ENCODE peak calls at places on chromosomes 5 and 9, in six cellular contexts. One of them, this sample, is unnamed. For H3K4me1 and H3K27me3, the result is how much of the 10 kb centered on the place peaks cover.

GRCh38 chr9:12916037-12916436 is 141.2 kb downstream of the LURAP1L start:
- DNase-seq in aorta: no peak
- DNase-seq in tibial nerve: no peak
- DNase-seq in cardiac muscle cell: peak
- DNase-seq in PC-3: no peak
- DNase-seq in uterus: no peak
- DNase-seq in this sample: no peak

GRCh38 chr9:16152276-16153065 is 599.6 kb downstream of the CCDC171 start:
- DNase-seq in aorta: no peak
- DNase-seq in PC-3: no peak
- DNase-seq in tibial nerve: no peak
- DNase-seq in uterus: no peak
- DNase-seq in cardiac muscle cell: peak
- DNase-seq in this sample: no peak

GRCh38 chr9:93124793-93125192 is 9.3 kb downstream of the NINJ1 start:
- DNase-seq in cardiac muscle cell: no peak
- DNase-seq in aorta: peak
- DNase-seq in uterus: peak
- DNase-seq in tibial nerve: no peak
- DNase-seq in PC-3: no peak
- DNase-seq in this sample: peak

GRCh38 chr5:106481375-106481774 is 1189.4 kb downstream of the EFNA5 start:
- DNase-seq in aorta: no peak
- DNase-seq in uterus: no peak
- DNase-seq in PC-3: no peak
- DNase-seq in cardiac muscle cell: no peak
- DNase-seq in tibial nerve: no peak
- DNase-seq in this sample: no peak

GRCh38 chr9:12554636-12555035 is 138.5 kb upstream of the TYRP1 start:
- DNase-seq in tibial nerve: no peak
- DNase-seq in aorta: no peak
- DNase-seq in cardiac muscle cell: no peak
- DNase-seq in uterus: no peak
- DNase-seq in PC-3: peak
- DNase-seq in this sample: no peak

GRCh38 chr5:1763548-1763911 is 36.1 kb downstream of the MRPL36 start:
- DNase-seq in PC-3: peak
- DNase-seq in cardiac muscle cell: peak
- DNase-seq in uterus: peak
- DNase-seq in aorta: peak
- DNase-seq in tibial nerve: peak
- DNase-seq in this sample: peak

GRCh38 chr9:121732886-121733285 is 81.5 kb downstream of the DAB2IP start:
- DNase-seq in cardiac muscle cell: no peak
- DNase-seq in tibial nerve: no peak
- DNase-seq in PC-3: no peak
- DNase-seq in uterus: no peak
- DNase-seq in aorta: no peak
- DNase-seq in this sample: no peak

GRCh38 chr5:64691333-64691732 is 1.0 kb downstream of the SHISAL2B start:
- DNase-seq in cardiac muscle cell: peak
- DNase-seq in tibial nerve: no peak
- DNase-seq in PC-3: no peak
- DNase-seq in uterus: no peak
- DNase-seq in aorta: no peak
- DNase-seq in this sample: no peak

GRCh38 chr9:123421211-123421585 is 65.2 kb downstream of the CRB2 start:
- DNase-seq in cardiac muscle cell: no peak
- DNase-seq in uterus: no peak
- DNase-seq in aorta: peak
- DNase-seq in PC-3: no peak
- DNase-seq in tibial nerve: no peak
- DNase-seq in this sample: peak

GRCh38 chr5:153982206-153982605 is 56.5 kb downstream of the FAM114A2 start:
- DNase-seq in tibial nerve: no peak
- DNase-seq in PC-3: no peak
- DNase-seq in cardiac muscle cell: no peak
- DNase-seq in uterus: no peak
- DNase-seq in aorta: no peak
- DNase-seq in this sample: no peak

GRCh38 chr5:64210866-64211265 is 45.2 kb downstream of the RNF180 start:
- DNase-seq in tibial nerve: no peak
- DNase-seq in PC-3: peak
- DNase-seq in cardiac muscle cell: no peak
- DNase-seq in uterus: no peak
- DNase-seq in aorta: no peak
- DNase-seq in this sample: no peak

GRCh38 chr9:70411141-70411929 is 3.1 kb downstream of the KLF9 start:
- DNase-seq in uterus: peak
- DNase-seq in cardiac muscle cell: peak
- DNase-seq in PC-3: no peak
- DNase-seq in tibial nerve: peak
- DNase-seq in aorta: peak
- DNase-seq in this sample: peak

DNA sequence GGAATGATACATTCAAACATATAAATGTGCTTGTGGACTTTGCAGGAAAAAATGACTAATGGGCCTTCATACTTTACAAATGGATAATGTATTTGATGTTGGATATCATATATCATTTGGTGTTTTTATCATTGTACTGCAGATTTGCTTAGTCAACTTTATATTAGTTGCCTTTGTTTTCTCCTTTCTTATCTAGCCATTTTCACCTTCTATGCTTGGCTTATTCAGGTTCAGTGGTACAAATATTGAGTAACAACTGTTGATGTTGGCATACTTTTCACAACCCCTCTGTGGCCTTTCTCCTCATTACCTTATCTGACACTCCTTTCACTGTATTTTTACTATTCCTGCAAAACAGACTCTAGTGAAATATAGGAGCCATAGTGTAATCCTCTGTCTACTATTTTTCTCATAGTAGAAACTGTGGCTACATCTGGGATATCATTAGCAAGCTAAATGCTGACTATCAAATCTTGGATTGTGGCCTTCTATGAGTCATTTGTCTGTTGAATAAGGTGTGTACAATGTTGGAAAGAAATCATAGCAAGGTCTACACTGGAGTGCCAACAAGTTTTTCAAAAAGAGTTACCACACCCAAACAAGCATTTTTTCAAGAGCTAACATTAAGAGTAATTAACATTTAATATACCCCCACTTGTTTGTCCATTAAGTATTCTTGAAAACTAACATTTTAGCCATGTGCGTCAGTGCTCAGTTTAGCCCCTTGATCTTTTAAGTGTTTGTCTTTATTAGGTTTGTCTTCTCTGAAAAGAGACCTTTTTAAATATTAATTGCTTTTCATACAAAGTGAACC is 330.1 kb downstream of the ADGRV1 start:
- DNase-seq in tibial nerve: no peak
- DNase-seq in uterus: no peak
- DNase-seq in PC-3: peak
- DNase-seq in cardiac muscle cell: no peak
- DNase-seq in aorta: no peak
- DNase-seq in this sample: no peak
- H3K27ac ChIP-seq in tibial nerve: peak
- H3K27ac ChIP-seq in uterus: no peak
- H3K27ac ChIP-seq in PC-3: peak
- H3K27ac ChIP-seq in cardiac muscle cell: no peak
- H3K27ac ChIP-seq in aorta: no peak
- H3K27ac ChIP-seq in this sample: no peak

DNA sequence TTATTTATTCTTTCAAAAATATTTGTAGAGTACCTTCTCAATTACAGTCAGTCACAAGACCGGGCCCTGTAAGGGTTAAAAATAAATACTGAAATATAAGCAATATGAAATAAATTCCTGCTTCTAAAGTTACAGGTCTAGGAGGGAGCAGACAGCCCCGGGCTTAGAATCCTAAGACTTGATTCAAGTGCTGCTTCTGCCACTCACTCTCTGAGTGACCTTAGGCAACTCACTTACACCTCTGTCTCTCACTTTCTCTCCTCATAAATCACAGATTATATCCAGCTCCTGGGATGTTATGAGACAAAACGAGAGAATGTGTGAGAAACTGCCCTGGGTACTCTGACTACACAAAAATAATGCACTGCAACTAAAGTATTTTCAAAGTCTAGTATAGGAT is 101.9 kb downstream of the PDE4D start:
- DNase-seq in uterus: no peak
- DNase-seq in aorta: no peak
- DNase-seq in PC-3: no peak
- DNase-seq in tibial nerve: no peak
- DNase-seq in cardiac muscle cell: no peak
- DNase-seq in this sample: no peak
- H3K4me1 ChIP-seq in uterus: under half
- H3K4me1 ChIP-seq in aorta: under half
- H3K4me1 ChIP-seq in PC-3: under half
- H3K4me1 ChIP-seq in tibial nerve: under half
- H3K4me1 ChIP-seq in cardiac muscle cell: under half
- H3K4me1 ChIP-seq in this sample: under half

DNA sequence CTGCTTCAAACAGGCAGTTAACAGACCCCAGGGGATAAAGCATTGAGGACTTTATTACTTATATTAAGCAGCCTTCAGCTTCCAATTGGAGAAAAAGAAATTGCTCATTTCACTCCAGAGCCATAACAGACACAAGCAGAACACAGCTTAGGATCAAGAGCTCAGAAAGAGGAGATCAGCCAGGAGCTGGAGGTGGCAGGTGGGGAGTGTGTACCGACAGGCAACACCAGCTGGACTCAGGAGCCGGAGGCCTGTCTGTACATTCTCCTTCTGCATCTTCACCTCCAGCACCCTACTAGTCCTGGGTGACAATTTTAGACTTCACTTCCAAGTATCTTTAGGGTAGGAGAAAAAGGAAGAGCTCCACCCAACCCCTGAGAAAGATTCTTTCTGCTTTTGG is 35.8 kb downstream of the NRG2 start:
- DNase-seq in PC-3: no peak
- DNase-seq in aorta: no peak
- DNase-seq in cardiac muscle cell: no peak
- DNase-seq in uterus: no peak
- DNase-seq in tibial nerve: no peak
- DNase-seq in this sample: no peak
- H3K27me3 ChIP-seq in PC-3: under half
- H3K27me3 ChIP-seq in aorta: under half
- H3K27me3 ChIP-seq in cardiac muscle cell: under half
- H3K27me3 ChIP-seq in uterus: under half
- H3K27me3 ChIP-seq in tibial nerve: under half
- H3K27me3 ChIP-seq in this sample: under half

DNA sequence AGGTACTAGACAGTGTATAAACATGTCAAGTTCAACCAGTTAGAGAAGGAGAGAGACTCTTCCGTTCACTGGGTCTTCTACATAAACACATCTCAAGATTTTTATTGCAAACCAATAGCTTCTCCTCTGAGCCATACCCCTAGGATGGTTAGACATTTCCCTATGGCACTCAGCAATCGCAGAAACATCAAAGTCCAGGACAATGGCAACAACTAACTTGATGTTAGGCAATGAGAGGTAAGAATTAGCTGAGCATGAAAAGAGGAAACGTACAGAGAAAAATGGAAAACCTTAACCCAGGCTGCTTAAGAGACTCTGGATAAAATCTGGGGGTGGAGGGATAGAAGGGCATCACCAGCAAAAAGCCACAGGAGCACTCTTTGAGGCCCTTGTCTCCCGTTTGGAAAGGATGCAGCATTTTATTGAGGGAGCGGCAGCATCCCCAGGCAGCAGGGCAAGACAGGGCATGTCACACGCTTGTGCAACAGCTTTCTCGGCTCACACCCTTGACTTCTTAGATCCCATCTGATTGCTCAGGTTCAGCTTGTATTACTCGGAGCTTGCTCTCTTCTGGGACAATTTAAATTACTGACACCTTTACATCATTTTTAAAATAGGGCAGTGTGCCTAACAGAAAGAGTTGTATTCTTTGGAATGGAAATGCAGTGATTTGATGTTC is 8.6 kb upstream of the PSAT1 start:
- DNase-seq in aorta: no peak
- DNase-seq in uterus: no peak
- DNase-seq in cardiac muscle cell: no peak
- DNase-seq in tibial nerve: no peak
- DNase-seq in PC-3: no peak
- DNase-seq in this sample: no peak
- H3K27ac ChIP-seq in aorta: no peak
- H3K27ac ChIP-seq in uterus: no peak
- H3K27ac ChIP-seq in cardiac muscle cell: no peak
- H3K27ac ChIP-seq in tibial nerve: no peak
- H3K27ac ChIP-seq in PC-3: no peak
- H3K27ac ChIP-seq in this sample: no peak

DNA sequence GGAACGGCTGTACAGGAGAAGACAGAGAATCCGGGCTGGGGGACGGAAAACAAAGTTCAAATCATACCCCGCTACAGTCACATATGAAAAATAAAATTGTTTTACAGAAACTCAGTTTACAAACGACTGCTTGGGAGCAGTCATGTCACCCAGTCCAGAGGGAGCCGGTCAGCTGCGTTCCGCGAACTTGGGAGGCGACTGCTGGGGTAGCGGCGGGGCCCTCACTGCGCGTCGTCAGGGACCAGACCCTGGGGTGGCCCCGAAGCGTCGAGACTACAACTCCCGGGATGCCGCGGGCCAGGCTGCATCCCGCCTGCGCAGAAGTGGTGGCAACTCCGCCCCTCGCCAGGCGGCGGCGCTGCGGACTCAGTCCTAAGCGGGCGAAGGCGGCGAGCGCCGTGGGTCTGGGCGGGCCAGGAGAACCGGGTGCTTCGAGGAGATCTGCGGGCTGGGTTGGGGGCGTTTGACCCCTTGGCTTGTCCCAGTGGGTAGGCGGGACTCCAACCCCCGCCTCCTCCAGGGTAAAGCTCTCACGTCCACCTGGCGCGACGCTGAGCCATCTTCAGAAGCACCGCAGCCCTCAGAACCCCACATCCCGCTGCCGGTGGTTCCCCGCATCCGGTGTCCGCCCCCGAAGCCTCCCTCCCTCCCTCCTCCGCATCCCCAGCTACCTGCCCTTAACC is 4.0 kb downstream of the SIT1 start:
- DNase-seq in uterus: peak
- DNase-seq in PC-3: peak
- DNase-seq in tibial nerve: peak
- DNase-seq in aorta: peak
- DNase-seq in cardiac muscle cell: peak
- DNase-seq in this sample: peak
- H3K4me1 ChIP-seq in uterus: under half
- H3K4me1 ChIP-seq in PC-3: under half
- H3K4me1 ChIP-seq in tibial nerve: under half
- H3K4me1 ChIP-seq in aorta: under half
- H3K4me1 ChIP-seq in cardiac muscle cell: under half
- H3K4me1 ChIP-seq in this sample: under half

DNA sequence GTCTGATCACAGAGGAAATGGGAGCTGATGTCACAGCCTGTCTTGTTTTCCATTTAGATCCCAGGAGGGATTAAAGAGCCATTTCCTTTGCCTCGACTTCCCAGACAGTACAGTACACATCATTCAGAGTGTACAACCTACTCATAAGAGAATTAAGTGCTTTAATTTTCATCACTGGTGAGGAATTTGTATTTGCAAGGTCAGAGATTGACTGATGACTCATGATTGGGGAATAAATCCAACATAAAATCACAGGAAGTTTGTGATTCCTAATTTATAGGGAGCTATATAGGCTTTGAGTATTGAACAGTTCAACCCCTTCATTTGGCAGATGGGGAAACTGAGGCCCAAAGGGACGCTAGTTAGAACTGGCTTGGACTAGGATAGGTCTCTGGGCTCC is 4.1 kb upstream of the TOMM5 start:
- DNase-seq in uterus: no peak
- DNase-seq in tibial nerve: no peak
- DNase-seq in cardiac muscle cell: no peak
- DNase-seq in aorta: no peak
- DNase-seq in PC-3: peak
- DNase-seq in this sample: no peak
- H3K27me3 ChIP-seq in uterus: under half
- H3K27me3 ChIP-seq in tibial nerve: under half
- H3K27me3 ChIP-seq in cardiac muscle cell: under half
- H3K27me3 ChIP-seq in aorta: under half
- H3K27me3 ChIP-seq in PC-3: under half
- H3K27me3 ChIP-seq in this sample: under half